ENCODE peak calls at places on chromosome 22, in ten cellular contexts. M is fibroblast of villous mesenchyme; Z is fibroblast of pulmonary artery; S is activated T-cell treated with anti-CD3 and anti-CD28 coated beads, Interleukin-2, amount 50 U/mL, for 24 hours; U is AG04450; X is aorta; I is bronchial epithelial cell; K is caudate nucleus; N is nephron progenitor cell; V is ELR. D is an unnamed sample.
A peak's percentile ranks its signal among the peaks of the same experiment; 100 is the strongest.

GRCh38 chr22:32951807-32952153 is 106.4 kb downstream of the SYN3 start:
- DNase-seq in N (no peak), M (no peak), U (no peak), I (no peak), Z (peak; percentile 22), X (peak; percentile 70), S (no peak), V (no peak), K (no peak), D (peak; percentile 14)

GRCh38 chr22:35944458-35944857 is 84.2 kb downstream of the RBFOX2 start:
- DNase-seq in K (no peak), S (no peak), N (no peak), Z (no peak), M (no peak), U (no peak), X (no peak), V (no peak), I (no peak), D (no peak)

GRCh38 chr22:50675553-50676199 is 3.1 kb downstream of the SHANK3 start:
- DNase-seq in X (no peak), K (no peak), V (no peak), S (no peak), M (no peak), U (no peak), I (no peak), N (no peak), Z (no peak), D (no peak)

GRCh38 chr22:36433318-36434231 is 45.8 kb upstream of the MYH9 start:
- DNase-seq in N (no peak), M (no peak), I (no peak), S (no peak), K (no peak), V (no peak), Z (no peak), U (no peak), X (no peak), D (peak; percentile 98)

GRCh38 chr22:23888615-23889401 is 5.4 kb upstream of the MIF start:
- DNase-seq in K (no peak), X (no peak), I (no peak), N (no peak), V (peak; percentile 54), U (no peak), Z (peak; percentile 54), S (no peak), M (peak; percentile 28), D (no peak)

GRCh38 chr22:19659805-19660345 is 54.4 kb upstream of the SEPTIN5 start:
- DNase-seq in X (no peak), S (no peak), N (no peak), K (no peak), M (no peak), U (no peak), I (no peak), V (no peak), Z (no peak), D (no peak)

GRCh38 chr22:35124674-35125219 is 58.8 kb downstream of the ISX start:
- DNase-seq in Z (no peak), V (no peak), N (no peak), I (no peak), U (no peak), K (no peak), S (no peak), M (no peak), X (no peak), D (no peak)

GRCh38 chr22:20242393-20243175 is 25.5 kb downstream of the RTN4R start:
- DNase-seq in S (peak; percentile 54), U (no peak), X (no peak), Z (no peak), K (no peak), V (no peak), I (no peak), N (no peak), M (no peak), D (no peak)

GRCh38 chr22:39814899-39815298 is 78.7 kb downstream of the ENTHD1 start:
- DNase-seq in M (peak; percentile 13), V (peak; percentile 71), N (no peak), I (peak; percentile 55), Z (peak; percentile 13), K (no peak), U (no peak), X (no peak), S (no peak), D (no peak)

GRCh38 chr22:36758792-36759271 is 17.1 kb downstream of the IFT27 start:
- DNase-seq in M (no peak), S (no peak), X (peak; percentile 34), I (no peak), V (no peak), K (no peak), N (no peak), U (no peak), Z (no peak), D (no peak)

GRCh38 chr22:38267086-38267485 is 5.7 kb downstream of the TMEM184B start:
- DNase-seq in V (no peak), Z (peak; percentile 90), I (no peak), X (no peak), M (peak; percentile 74), K (no peak), S (peak; percentile 46), U (no peak), N (no peak), D (no peak)

GRCh38 chr22:49748514-49748913 is 79.2 kb downstream of the BRD1 start:
- DNase-seq in K (no peak), M (no peak), U (no peak), X (peak; percentile 30), Z (no peak), S (no peak), I (no peak), N (no peak), V (no peak), D (no peak)

GRCh38 chr22:26800858-26801257 is 143.5 kb downstream of the MIAT start:
- DNase-seq in K (no peak), Z (no peak), U (peak; percentile 24), M (peak; percentile 60), X (no peak), S (no peak), I (no peak), V (peak; percentile 20), N (peak; percentile 74), D (no peak)

GRCh38 chr22:49608228-49608627 is 219.4 kb downstream of the BRD1 start:
- DNase-seq in V (no peak), I (no peak), Z (no peak), X (no peak), M (no peak), K (no peak), U (no peak), S (no peak), N (no peak), D (no peak)